ENCODE peak calls at places on chromosomes 1 and 21, in five cellular contexts. I is activated naive CD8-positive, alpha-beta T cell treated with anti-CD3 and anti-CD28 coated beads, Interleukin-2, amount 50 U/mL, for 24 hours; X is CD4-positive, alpha-beta memory T cell; D is K562; G is H1. M is an unnamed sample.

GRCh38 chr1:210233216-210233494 is 559 bp downstream of the SERTAD4 start:
- DNase-seq in I (no peak), X (no peak), D (no peak), G (peak), M (no peak)

GRCh38 chr1:167297222-167298214 is 76.8 kb downstream of the POU2F1 start:
- DNase-seq in I (no peak), X (no peak), D (no peak), G (no peak), M (no peak)

GRCh38 chr1:85629532-85629920 is 49.0 kb downstream of the CCN1 start:
- DNase-seq in I (no peak), X (no peak), D (no peak), G (no peak), M (no peak)

GRCh38 chr1:24294228-24294672 is 24.9 kb upstream of the GRHL3 start:
- DNase-seq in I (no peak), X (no peak), D (no peak), G (no peak), M (no peak)

GRCh38 chr1:172399369-172400072 is 21.0 kb upstream of the C1orf105 start:
- DNase-seq in I (no peak), X (peak), D (no peak), G (no peak), M (peak)

GRCh38 chr1:116218922-116219321 is 107.7 kb downstream of the MAB21L3 start:
- DNase-seq in I (no peak), X (no peak), D (no peak), G (no peak), M (no peak)

GRCh38 chr1:223731076-223731770 is 18.9 kb downstream of the CAPN2 start:
- DNase-seq in I (no peak), X (no peak), D (no peak), G (no peak), M (no peak)

GRCh38 chr21:29318354-29318753 is 19.6 kb downstream of the BACH1 start:
- DNase-seq in I (no peak), X (no peak), D (no peak), G (no peak), M (no peak)

GRCh38 chr1:116491985-116492811 is 78.6 kb downstream of the CD58 start:
- DNase-seq in I (no peak), X (no peak), D (peak), G (no peak), M (no peak)

GRCh38 chr1:981955-982558 is at the start of gene PERM1:
- DNase-seq in I (no peak), X (no peak), D (no peak), G (no peak), M (no peak)

GRCh38 chr1:85201340-85202091 is 700 bp upstream of the SYDE2 start:
- DNase-seq in I (peak), X (peak), D (peak), G (peak), M (peak)

GRCh38 chr21:23874271-23874670 is 1733.0 kb downstream of the MRPL39 start:
- DNase-seq in I (no peak), X (no peak), D (no peak), G (no peak), M (no peak)

GRCh38 chr1:59477286-59477685 is 180.4 kb downstream of the FGGY start:
- DNase-seq in I (peak), X (no peak), D (no peak), G (no peak), M (peak)

GRCh38 chr1:8025061-8025670 is 943 bp downstream of the ERRFI1 start:
- DNase-seq in I (no peak), X (peak), D (no peak), G (no peak), M (no peak)

GRCh38 chr1:60041783-60042182 is 31.8 kb downstream of the C1orf87 start:
- DNase-seq in I (no peak), X (no peak), D (no peak), G (no peak), M (no peak)